ENCODE peak calls at places on chromosomes 5 and 9, in five cellular contexts. I is transverse colon, V is ascending aorta, Q is adrenal gland, B is uterus. S is an unnamed sample. For H3K36me3, the result is how much of the 10 kb centered on the place peaks cover.

GRCh38 chr5:5144441-5144840 is 4.3 kb downstream of the ADAMTS16 start:
- DNase-seq in I (no peak), V (no peak), Q (no peak), B (no peak), S (no peak)

GRCh38 chr5:159805021-159805420 is 111.3 kb upstream of the ADRA1B start:
- DNase-seq in I (peak), V (no peak), Q (peak), B (no peak), S (no peak)

GRCh38 chr5:170467000-170467707 is 36.7 kb upstream of the KCNIP1 start:
- DNase-seq in I (no peak), V (no peak), Q (no peak), B (no peak), S (peak)

GRCh38 chr5:35813456-35813855 is 43.2 kb upstream of the IL7R start:
- DNase-seq in I (no peak), V (no peak), Q (no peak), B (no peak), S (no peak)

GRCh38 chr9:96015876-96016686 is 140.6 kb downstream of the ERCC6L2 start:
- DNase-seq in I (no peak), V (no peak), Q (no peak), B (no peak), S (no peak)

GRCh38 chr5:170941788-170942187 is 80.0 kb downstream of the RANBP17 start:
- DNase-seq in I (no peak), V (no peak), Q (no peak), B (no peak), S (no peak)

GRCh38 chr5:16160706-16161105 is 18.9 kb downstream of the MARCHF11 start:
- DNase-seq in I (no peak), V (no peak), Q (peak), B (no peak), S (peak)

GRCh38 chr5:87081511-87082372 is 185.9 kb upstream of the RASA1 start:
- DNase-seq in I (peak), V (no peak), Q (no peak), B (no peak), S (no peak)

GRCh38 chr9:134276463-134277245 is 49.6 kb upstream of the RXRA start:
- DNase-seq in I (no peak), V (no peak), Q (no peak), B (no peak), S (no peak)

GRCh38 chr9:29129763-29130162 is 1556.5 kb upstream of the C9orf72 start:
- DNase-seq in I (no peak), V (no peak), Q (no peak), B (no peak), S (no peak)

GRCh38 chr9:128773049-128773448 is 1.3 kb upstream of the ZER1 start:
- DNase-seq in I (no peak), V (no peak), Q (no peak), B (no peak), S (no peak)

GRCh38 chr5:1510151-1510561 is 13.6 kb downstream of the LPCAT1 start:
- DNase-seq in I (peak), V (peak), Q (no peak), B (peak), S (no peak)

DNA sequence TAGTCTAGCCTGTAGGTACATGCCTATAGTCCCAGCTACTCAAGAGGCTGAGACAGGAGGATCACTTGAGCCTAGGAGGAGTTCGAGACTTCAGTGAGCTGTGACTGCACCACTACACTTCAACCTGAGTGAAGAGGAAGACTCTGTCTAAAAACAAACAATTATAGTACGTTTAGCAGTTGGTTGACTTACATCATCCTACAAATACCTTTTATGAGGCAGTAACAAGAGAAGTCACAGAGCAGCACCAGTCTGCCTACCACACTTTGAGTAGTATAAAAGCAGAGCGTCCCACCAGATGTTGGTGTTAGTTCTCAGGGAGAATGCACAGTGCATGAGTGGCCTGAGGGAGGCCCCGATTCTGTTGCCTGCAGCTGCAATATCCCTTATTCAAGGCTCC is 16.1 kb downstream of the ZFR start:
- DNase-seq in I (no peak), V (no peak), Q (no peak), B (no peak), S (no peak)
- H3K36me3 ChIP-seq in I (under half), V (under half), Q (under half), B (under half), S (under half)

GRCh38 chr5:88659529-88660325 is 223.3 kb downstream of the MEF2C start:
- DNase-seq in I (no peak), V (no peak), Q (no peak), B (no peak), S (no peak)

GRCh38 chr5:88661870-88662207 is 221.1 kb downstream of the MEF2C start:
- DNase-seq in I (no peak), V (no peak), Q (no peak), B (no peak), S (no peak)

GRCh38 chr5:88660947-88661869 is 221.8 kb downstream of the MEF2C start:
- DNase-seq in I (peak), V (peak), Q (peak), B (peak), S (peak)

GRCh38 chr5:88658005-88658404 is 225.0 kb downstream of the MEF2C start:
- DNase-seq in I (no peak), V (no peak), Q (no peak), B (no peak), S (no peak)

GRCh38 chr5:88660326-88660946 is 222.5 kb downstream of the MEF2C start:
- DNase-seq in I (no peak), V (no peak), Q (peak), B (no peak), S (no peak)
- H3K4me3 ChIP-seq in I (peak), V (peak), Q (peak), B (no peak), S (peak)

DNA sequence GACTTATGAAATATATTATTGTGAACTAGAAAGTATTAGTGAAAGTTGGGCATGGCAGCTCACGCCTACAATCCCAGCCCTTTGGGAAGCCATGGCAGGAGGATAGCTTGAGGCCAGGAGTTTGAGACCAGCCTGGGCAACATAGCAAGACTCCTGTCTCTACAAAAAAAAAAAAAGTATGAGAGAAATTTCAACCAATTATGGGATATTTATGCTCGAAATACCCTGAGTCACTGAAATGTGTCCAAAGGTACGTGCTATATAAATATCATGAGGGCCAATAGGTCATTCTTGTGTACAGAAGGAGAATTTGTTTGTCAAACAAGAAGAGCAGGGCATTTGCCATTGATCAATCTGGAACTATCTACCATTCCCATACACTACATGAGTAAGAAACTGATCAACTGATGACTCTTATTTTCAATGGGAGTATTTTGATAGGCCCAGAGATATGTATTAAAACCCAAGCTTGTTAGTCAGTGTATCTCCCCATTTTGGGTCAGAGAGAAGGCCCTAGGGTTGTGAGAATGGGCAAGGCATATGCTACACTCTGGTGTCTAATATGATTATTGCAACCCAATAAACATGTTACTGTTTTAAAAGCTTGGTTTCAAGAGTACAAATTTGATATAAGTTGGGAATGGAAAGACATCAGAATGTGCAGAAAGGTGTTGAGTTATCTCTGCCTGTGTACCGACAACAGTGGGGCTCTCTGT is 21.7 kb upstream of the HOMER1 start:
- DNase-seq in I (no peak), V (no peak), Q (no peak), B (no peak), S (no peak)
- TF ChIP-seq CTCF in I (no peak), V (peak), Q (no peak), B (peak), S (no peak)

GRCh38 chr9:111924281-111924680 is 27.7 kb downstream of the UGCG start:
- DNase-seq in I (no peak), V (no peak), Q (no peak), B (no peak), S (no peak)
- H3K36me3 ChIP-seq in I (under half), V (under half), Q (under half), B (under half), S (half or more)

GRCh38 chr5:180332051-180332517 is 21.1 kb downstream of the GFPT2 start:
- DNase-seq in I (no peak), V (no peak), Q (no peak), B (no peak), S (no peak)

GRCh38 chr5:180330270-180330648 is 22.9 kb downstream of the GFPT2 start:
- DNase-seq in I (no peak), V (no peak), Q (no peak), B (no peak), S (no peak)

GRCh38 chr5:180331647-180331950 is 21.5 kb downstream of the GFPT2 start:
- DNase-seq in I (no peak), V (no peak), Q (no peak), B (no peak), S (no peak)

GRCh38 chr5:180329606-180330269 is 23.4 kb downstream of the GFPT2 start:
- DNase-seq in I (no peak), V (no peak), Q (no peak), B (no peak), S (no peak)

DNA sequence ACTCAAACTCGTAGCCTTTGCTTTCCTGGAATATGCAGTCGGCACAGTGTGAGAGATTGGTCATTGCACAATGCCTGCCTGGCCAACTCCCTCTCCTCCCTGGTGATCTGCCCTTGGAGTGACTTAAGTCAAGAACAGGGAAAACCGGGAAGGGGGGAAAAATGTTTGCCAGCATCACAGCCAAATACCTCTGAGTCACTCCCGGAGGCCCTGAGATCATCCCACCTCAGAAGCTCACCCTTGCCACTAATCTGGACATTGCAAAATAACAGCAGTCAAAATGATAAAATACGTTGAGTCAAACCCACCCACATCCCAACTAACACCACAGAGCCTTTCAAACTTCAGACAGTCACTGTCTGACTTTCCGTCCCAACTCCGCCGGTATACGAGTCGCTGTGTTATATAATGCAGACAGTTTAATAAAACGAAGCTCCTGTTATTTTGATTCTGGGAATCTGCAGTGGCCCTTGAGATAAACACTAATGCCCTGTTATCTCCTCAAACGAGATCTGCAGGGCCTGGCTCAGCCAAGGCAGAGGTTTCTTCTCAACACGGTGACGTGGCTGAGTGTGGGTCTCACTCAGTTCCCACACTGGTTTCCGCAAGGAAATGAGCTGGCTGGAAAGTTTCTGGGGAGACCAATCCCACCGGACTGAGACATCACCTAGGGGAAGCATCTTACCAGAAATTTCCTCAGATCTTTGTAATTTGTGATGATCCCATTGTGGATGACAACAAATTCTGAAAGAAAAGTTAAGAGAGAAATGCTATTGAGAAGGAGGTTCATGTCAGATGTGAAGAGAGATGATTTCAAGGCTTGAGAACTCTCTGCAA is 22.1 kb downstream of the GFPT2 start:
- DNase-seq in I (peak), V (peak), Q (peak), B (peak), S (peak)
- H3K4me3 ChIP-seq in I (no peak), V (no peak), Q (no peak), B (no peak), S (no peak)

GRCh38 chr5:173143567-173143966 is 764 bp upstream of the BNIP1 start:
- DNase-seq in I (no peak), V (no peak), Q (no peak), B (no peak), S (no peak)

GRCh38 chr5:173144200-173145176 is at the start of gene BNIP1:
- DNase-seq in I (peak), V (peak), Q (peak), B (peak), S (peak)

GRCh38 chr5:173152547-173152946 is 8.2 kb downstream of the BNIP1 start:
- DNase-seq in I (no peak), V (no peak), Q (no peak), B (no peak), S (no peak)

GRCh38 chr5:173153842-173154241 is 9.5 kb downstream of the BNIP1 start:
- DNase-seq in I (no peak), V (no peak), Q (no peak), B (no peak), S (no peak)

GRCh38 chr5:173148354-173148753 is 4.0 kb downstream of the BNIP1 start:
- DNase-seq in I (no peak), V (no peak), Q (no peak), B (no peak), S (no peak)
- TF ChIP-seq CTCF in I (no peak), V (no peak), Q (no peak), B (no peak), S (no peak)